ENCODE peak calls at places on chromosomes 12 and 14, in six cellular contexts. K is K562, T is astrocyte, A is fibroblast of lung, D is keratinocyte, J is endothelial cell of umbilical vein. O is an unnamed sample.

GRCh38 chr12:52343550-52343949 is 22.4 kb upstream of the KRT83 start:
- DNase-seq in K (no peak), T (no peak), A (no peak), D (no peak), J (no peak), O (no peak)

GRCh38 chr12:45675534-45675933 is 54.0 kb upstream of the ARID2 start:
- DNase-seq in K (no peak), T (no peak), A (no peak), D (no peak), J (no peak), O (no peak)

GRCh38 chr14:89973234-89973823 is 17.6 kb downstream of the TDP1 start:
- DNase-seq in K (peak; percentile 51), T (peak; percentile 36), A (peak; percentile 50), D (peak; percentile 41), J (peak; percentile 67), O (peak; percentile 67)

GRCh38 chr12:19298837-19299605 is 140.3 kb upstream of the AEBP2 start:
- DNase-seq in K (no peak), T (peak; percentile 59), A (peak; percentile 59), D (peak; percentile 40), J (no peak), O (no peak)

GRCh38 chr14:86712176-86712575 is 1182.2 kb downstream of the FLRT2 start:
- DNase-seq in K (no peak), T (no peak), A (no peak), D (no peak), J (no peak), O (no peak)

GRCh38 chr14:37903561-37904191 is 304.0 kb upstream of the SSTR1 start:
- DNase-seq in K (peak; percentile 25), T (peak; percentile 8), A (peak; percentile 34), D (peak; percentile 7), J (peak; percentile 64), O (peak; percentile 7)

GRCh38 chr12:104055686-104056388 is 5.8 kb upstream of the GLT8D2 start:
- DNase-seq in K (no peak), T (peak; percentile 42), A (peak; percentile 59), D (no peak), J (peak; percentile 79), O (no peak)

GRCh38 chr14:61811882-61812346 is 49.7 kb downstream of the SNAPC1 start:
- DNase-seq in K (no peak), T (no peak), A (no peak), D (no peak), J (no peak), O (no peak)

GRCh38 chr12:92927436-92928116 is 1.5 kb downstream of the EEA1 start:
- DNase-seq in K (peak; percentile 17), T (peak; percentile 77), A (peak; percentile 82), D (no peak), J (peak; percentile 81), O (no peak)

GRCh38 chr12:92928962-92929915 is at the start of gene EEA1:
- DNase-seq in K (peak; percentile 99), T (peak; percentile 88), A (peak; percentile 94), D (peak; percentile 78), J (peak; percentile 96), O (peak; percentile 97)

GRCh38 chr12:92928431-92928961 is 599 bp downstream of the EEA1 start:
- DNase-seq in K (peak; percentile 64), T (no peak), A (peak; percentile 27), D (no peak), J (peak; percentile 57), O (peak; percentile 57)

GRCh38 chr12:92926549-92926948 is 2.5 kb downstream of the EEA1 start:
- DNase-seq in K (no peak), T (no peak), A (no peak), D (no peak), J (no peak), O (no peak)

DNA sequence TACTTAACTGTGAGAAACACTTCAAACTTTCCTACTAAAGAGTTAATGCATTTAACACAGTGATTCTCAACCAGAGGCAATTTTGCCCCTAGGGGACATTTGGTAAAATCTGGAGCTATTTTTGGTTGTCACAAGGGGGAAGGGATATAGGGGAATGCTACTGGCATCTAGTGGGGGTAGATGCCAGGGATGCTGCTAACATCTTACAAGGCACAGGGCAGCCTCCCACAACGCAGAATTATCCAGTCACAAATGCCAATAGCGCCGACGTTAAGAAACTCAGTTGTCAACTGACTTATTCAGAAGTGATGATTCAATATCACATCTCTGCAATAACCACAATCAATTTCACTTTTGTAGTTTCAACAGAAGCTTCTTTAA is 2.0 kb downstream of the EEA1 start:
- DNase-seq in K (no peak), T (no peak), A (peak; percentile 38), D (no peak), J (peak; percentile 41), O (peak; percentile 23)
- H3K9ac ChIP-seq in K (peak overlapping the region; percentile 81), T (peak overlapping the region; percentile 93), A (peak overlapping the region; percentile 33), D (peak overlapping the region; percentile 96), J (peak overlapping the region; percentile 97), O (peak overlapping the region; percentile 76)

DNA sequence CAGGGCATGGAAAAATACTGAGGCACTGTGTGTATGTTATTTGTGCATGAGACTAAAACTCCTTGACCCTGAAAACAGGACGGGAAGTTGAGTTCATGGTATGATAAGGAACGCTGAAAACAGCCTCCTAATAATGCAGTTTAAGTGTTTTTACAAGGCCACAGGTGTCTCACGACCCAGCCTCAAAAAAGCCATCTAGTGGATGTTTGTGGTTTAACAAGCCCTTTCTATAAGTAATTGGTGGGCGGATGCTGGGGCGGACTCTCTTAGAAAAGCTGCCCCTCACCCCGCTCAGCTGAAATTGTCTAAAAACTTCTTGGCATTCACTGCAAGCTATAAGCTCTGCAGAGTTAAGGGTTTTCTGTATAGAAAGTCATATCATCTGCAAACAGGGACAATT is 184.5 kb downstream of the NUBPL start:
- DNase-seq in K (no peak), T (no peak), A (no peak), D (no peak), J (no peak), O (no peak)
- H3K36me3 ChIP-seq in K (no peaks in the 10 kb centered on the region), T (no peaks in the 10 kb centered on the region), A (no peaks in the 10 kb centered on the region), D (no peaks in the 10 kb centered on the region), J (no peaks in the 10 kb centered on the region), O (no peaks in the 10 kb centered on the region)

GRCh38 chr12:95582230-95583058 is 31.2 kb upstream of the USP44 start:
- DNase-seq in K (no peak), T (peak; percentile 22), A (peak; percentile 29), D (no peak), J (peak; percentile 86), O (no peak)

GRCh38 chr12:95583933-95584332 is 32.7 kb upstream of the USP44 start:
- DNase-seq in K (no peak), T (no peak), A (no peak), D (no peak), J (no peak), O (no peak)
- TF ChIP-seq EZH2 in K (no peak), T (no peak), A (no peak), D (no peak), J (no peak), O (no peak)

GRCh38 chr14:71138236-71139057 is 231.2 kb downstream of the PCNX1 start:
- DNase-seq in K (no peak), T (peak; percentile 53), A (peak; percentile 56), D (no peak), J (no peak), O (no peak)
- H3K9ac ChIP-seq in K (no peak overlapping the region), T (peak overlapping the region; percentile 55), A (no peak overlapping the region), D (no peak overlapping the region), J (no peak overlapping the region), O (no peak overlapping the region)

DNA sequence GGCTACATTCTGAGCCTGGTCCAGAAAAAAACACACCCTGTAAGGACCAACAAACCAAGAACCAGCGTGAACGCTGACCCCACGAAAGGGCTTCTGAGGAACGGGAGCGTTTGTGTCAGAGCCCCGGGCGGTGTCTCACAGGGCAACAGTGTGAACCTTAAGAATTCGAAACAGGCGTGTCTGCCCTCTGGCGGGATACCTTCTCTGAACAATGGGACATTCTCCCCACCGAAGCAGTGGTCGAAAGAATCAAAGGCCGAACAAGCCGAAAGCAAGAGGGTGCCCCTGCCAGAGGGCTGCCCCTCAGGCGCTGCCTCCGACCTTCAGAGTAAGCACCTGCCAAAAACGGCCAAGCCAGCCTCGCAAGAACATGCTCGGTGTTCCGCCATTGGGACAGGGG is 7.9 kb downstream of the DACT1 start:
- DNase-seq in K (no peak), T (no peak), A (no peak), D (no peak), J (no peak), O (no peak)
- H3K36me3 ChIP-seq in K (no peaks in the 10 kb centered on the region), T (peaks cover 50% of the 10 kb centered on the region), A (peaks cover 3% of the 10 kb centered on the region), D (no peaks in the 10 kb centered on the region), J (no peaks in the 10 kb centered on the region), O (no peaks in the 10 kb centered on the region)

GRCh38 chr14:77654001-77654431 is 37.6 kb upstream of the SPTLC2 start:
- DNase-seq in K (no peak), T (no peak), A (no peak), D (no peak), J (no peak), O (peak; percentile 9)
- TF ChIP-seq EZH2 in K (no peak), T (no peak), A (no peak), D (no peak), J (no peak), O (no peak)

GRCh38 chr14:94378527-94379290 is 9.7 kb downstream of the SERPINA1 start:
- DNase-seq in K (no peak), T (no peak), A (no peak), D (no peak), J (no peak), O (no peak)
- H3K9ac ChIP-seq in K (no peak overlapping the region), T (no peak overlapping the region), A (no peak overlapping the region), D (no peak overlapping the region), J (no peak overlapping the region), O (no peak overlapping the region)

GRCh38 chr12:49901026-49901425 is 2.7 kb downstream of the FAIM2 start:
- DNase-seq in K (no peak), T (no peak), A (no peak), D (no peak), J (no peak), O (no peak)

GRCh38 chr12:49899286-49899843 is 4.3 kb downstream of the FAIM2 start:
- DNase-seq in K (no peak), T (no peak), A (no peak), D (no peak), J (no peak), O (no peak)

GRCh38 chr12:49900371-49900770 is 3.3 kb downstream of the FAIM2 start:
- DNase-seq in K (no peak), T (no peak), A (no peak), D (no peak), J (no peak), O (no peak)

GRCh38 chr12:49901986-49902385 is 1.7 kb downstream of the FAIM2 start:
- DNase-seq in K (no peak), T (no peak), A (no peak), D (no peak), J (no peak), O (no peak)

DNA sequence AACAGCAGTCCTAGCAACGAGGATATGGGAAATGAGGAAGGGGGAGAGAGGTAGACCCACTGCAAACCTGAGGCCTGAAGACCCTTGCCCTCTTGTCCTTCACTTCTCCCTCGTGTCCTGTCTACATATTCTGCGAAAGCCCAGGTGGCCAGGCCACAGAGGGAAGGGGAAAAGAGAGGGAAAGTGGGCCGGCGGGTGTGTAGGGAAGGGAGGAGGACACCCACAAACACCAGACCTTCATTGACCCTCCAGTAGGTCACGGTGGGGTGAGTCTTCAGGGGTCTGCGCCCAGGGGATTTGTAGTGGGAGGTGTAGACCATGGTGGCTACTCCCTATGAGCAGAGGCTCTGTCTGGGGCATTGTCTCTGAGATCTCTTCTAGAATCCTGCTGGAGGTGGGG is 3.8 kb downstream of the FAIM2 start:
- DNase-seq in K (no peak), T (no peak), A (no peak), D (no peak), J (no peak), O (no peak)
- H3K36me3 ChIP-seq in K (no peaks in the 10 kb centered on the region), T (no peaks in the 10 kb centered on the region), A (no peaks in the 10 kb centered on the region), D (no peaks in the 10 kb centered on the region), J (no peaks in the 10 kb centered on the region), O (no peaks in the 10 kb centered on the region)

O was measured in DND-41.